ENCODE peak calls at places on chromosomes 12 and 14, in ten cellular contexts. D is GOT3; P is NCI-H1417; Z is activated effector memory CD4-positive, alpha-beta T cell treated with anti-CD3 and anti-CD28 coated beads, Interleukin-2, amount 50 U/mL, for 16 hours; F is aorta; U is stomach; W is HS-27A; G is ovary; B is pons; N is NCI-H2081. H is an unnamed sample.

GRCh38 chr12:5391638-5392037 is 40.3 kb upstream of the NTF3 start:
- DNase-seq in D (no peak), P (no peak), Z (no peak), F (no peak), U (no peak), W (no peak), G (no peak), B (no peak), N (no peak), H (no peak)

GRCh38 chr12:67067453-67068203 is 201.5 kb upstream of the CAND1 start:
- DNase-seq in D (no peak), P (peak), Z (no peak), F (no peak), U (no peak), W (no peak), G (no peak), B (no peak), N (no peak), H (no peak)

GRCh38 chr12:78799679-78800078 is 64.9 kb upstream of the SYT1 start:
- DNase-seq in D (no peak), P (peak), Z (no peak), F (no peak), U (no peak), W (no peak), G (no peak), B (no peak), N (peak), H (no peak)

GRCh38 chr12:82966160-82966559 is 279.5 kb downstream of the TMTC2 start:
- DNase-seq in D (no peak), P (no peak), Z (no peak), F (no peak), U (no peak), W (no peak), G (no peak), B (no peak), N (no peak), H (no peak)

GRCh38 chr14:24246765-24247212 is 4.4 kb upstream of the TINF2 start:
- DNase-seq in D (no peak), P (no peak), Z (peak), F (no peak), U (no peak), W (no peak), G (no peak), B (no peak), N (no peak), H (no peak)

GRCh38 chr12:50505945-50506344 is 1.2 kb downstream of the DIP2B start:
- DNase-seq in D (no peak), P (no peak), Z (no peak), F (peak), U (no peak), W (no peak), G (no peak), B (peak), N (no peak), H (no peak)

GRCh38 chr12:26244503-26244902 is 49.1 kb downstream of the SSPN start:
- DNase-seq in D (no peak), P (no peak), Z (no peak), F (no peak), U (no peak), W (no peak), G (no peak), B (no peak), N (no peak), H (no peak)

GRCh38 chr12:10722502-10722904 is 620 bp downstream of the YBX3 start:
- DNase-seq in D (no peak), P (peak), Z (peak), F (peak), U (peak), W (no peak), G (peak), B (no peak), N (peak), H (peak)

GRCh38 chr14:90518075-90518940 is 121.5 kb downstream of the CALM1 start:
- DNase-seq in D (no peak), P (peak), Z (no peak), F (no peak), U (peak), W (no peak), G (no peak), B (no peak), N (no peak), H (no peak)

GRCh38 chr12:100128509-100128908 is 14.2 kb downstream of the BLTP3B start:
- DNase-seq in D (no peak), P (peak), Z (no peak), F (peak), U (no peak), W (no peak), G (no peak), B (peak), N (no peak), H (peak)

GRCh38 chr14:67512463-67513134 is 20.5 kb upstream of the PLEKHH1 start:
- DNase-seq in D (no peak), P (no peak), Z (no peak), F (no peak), U (no peak), W (no peak), G (no peak), B (no peak), N (no peak), H (no peak)

GRCh38 chr12:59084758-59085383 is 164.6 kb upstream of the LRIG3 start:
- DNase-seq in D (peak), P (peak), Z (no peak), F (no peak), U (no peak), W (no peak), G (peak), B (peak), N (peak), H (no peak)